ENCODE peak calls at places on chromosomes 3 and 15, in six cellular contexts. Y is ureter; C is GM06990; B is T1000; Q is stimulated activated CD8-positive, alpha-beta memory T cell treated with anti-CD3 and anti-CD28 coated beads, Interleukin-4, amount 100 ng/mL, for 1 hour; D is fibroblast of lung. R is an unnamed sample.

GRCh38 chr3:57696861-57697321 is 4.0 kb upstream of the DENND6A start:
- DNase-seq in Y (no peak), C (no peak), B (no peak), Q (no peak), D (peak), R (no peak)

GRCh38 chr3:123818324-123818920 is 65.7 kb downstream of the MYLK start:
- DNase-seq in Y (no peak), C (no peak), B (no peak), Q (no peak), D (peak), R (peak)

GRCh38 chr3:102712896-102713295 is 278.1 kb downstream of the ZPLD1 start:
- DNase-seq in Y (no peak), C (no peak), B (no peak), Q (no peak), D (no peak), R (no peak)

GRCh38 chr3:194407423-194407822 is 8.4 kb upstream of the GP5 start:
- DNase-seq in Y (no peak), C (no peak), B (no peak), Q (no peak), D (peak), R (no peak)

GRCh38 chr15:92914768-92915221 is 14.7 kb downstream of the CHD2 start:
- DNase-seq in Y (no peak), C (no peak), B (no peak), Q (no peak), D (no peak), R (no peak)

GRCh38 chr3:12807960-12808359 is 11.5 kb downstream of the CAND2 start:
- DNase-seq in Y (no peak), C (no peak), B (no peak), Q (no peak), D (no peak), R (no peak)

GRCh38 chr15:96122077-96123027 is 208.1 kb upstream of the NR2F2 start:
- DNase-seq in Y (no peak), C (no peak), B (no peak), Q (no peak), D (peak), R (peak)

GRCh38 chr15:35757323-35757722 is 211.4 kb upstream of the DPH6 start:
- DNase-seq in Y (no peak), C (no peak), B (no peak), Q (no peak), D (no peak), R (no peak)

GRCh38 chr3:159416854-159417253 is 571.8 kb upstream of the IL12A start:
- DNase-seq in Y (no peak), C (no peak), B (no peak), Q (no peak), D (peak), R (no peak)

GRCh38 chr3:127158614-127159221 is 34.2 kb upstream of the PRR23E start:
- DNase-seq in Y (no peak), C (no peak), B (no peak), Q (no peak), D (peak), R (no peak)

GRCh38 chr3:47156418-47156817 is 7.5 kb downstream of the SETD2 start:
- DNase-seq in Y (no peak), C (no peak), B (no peak), Q (no peak), D (no peak), R (no peak)

GRCh38 chr3:183635107-183635430 is 354 bp upstream of the KLHL24 start:
- DNase-seq in Y (no peak), C (no peak), B (no peak), Q (no peak), D (no peak), R (no peak)

GRCh38 chr15:67091073-67091965 is 25.9 kb downstream of the SMAD3 start:
- DNase-seq in Y (no peak), C (peak), B (peak), Q (peak), D (peak), R (no peak)

GRCh38 chr3:114867359-114867758 is 279.7 kb downstream of the ZBTB20 start:
- DNase-seq in Y (no peak), C (no peak), B (no peak), Q (no peak), D (no peak), R (no peak)

R was measured in esophagus muscularis mucosa.